ENCODE peak calls at places on chromosomes 7 and 10, in seven cellular contexts. Q is activated T-cell treated with anti-CD3 and anti-CD28 coated beads, Interleukin-2, amount 50 U/mL, for 72 hours; Y is Kasumi-1; H is cardiac fibroblast; N is adipocyte; V is activated CD8-positive, alpha-beta T cell treated with anti-CD3 and anti-CD28 coated beads for 36 hours; W is body of pancreas. L is an unnamed sample.

GRCh38 chr7:115477193-115477651 is 553.3 kb downstream of the TFEC start:
- DNase-seq in Q (no peak), Y (no peak), H (peak; percentile 24), N (peak; percentile 75), V (peak; percentile 3), W (peak; percentile 33), L (no peak)

GRCh38 chr7:148385009-148385682 is 205.4 kb upstream of the C7orf33 start:
- DNase-seq in Q (no peak), Y (no peak), H (no peak), N (no peak), V (no peak), W (no peak), L (no peak)

GRCh38 chr7:131110294-131111080 is 217.2 kb upstream of the MKLN1 start:
- DNase-seq in Q (no peak), Y (no peak), H (peak; percentile 63), N (peak; percentile 51), V (no peak), W (peak; percentile 24), L (peak; percentile 11)

GRCh38 chr10:84256510-84257342 is 11.9 kb downstream of the RGR start:
- DNase-seq in Q (peak; percentile 55), Y (no peak), H (peak; percentile 67), N (peak; percentile 41), V (peak; percentile 76), W (peak; percentile 63), L (peak; percentile 49)

GRCh38 chr7:80942261-80943041 is 23.6 kb upstream of the SEMA3C start:
- DNase-seq in Q (no peak), Y (no peak), H (peak; percentile 97), N (peak; percentile 97), V (no peak), W (peak; percentile 15), L (peak; percentile 55)

GRCh38 chr7:71566376-71566775 is 434.4 kb downstream of the GALNT17 start:
- DNase-seq in Q (no peak), Y (no peak), H (no peak), N (no peak), V (no peak), W (no peak), L (no peak)

GRCh38 chr10:78935697-78936407 is 132.9 kb upstream of the ZMIZ1 start:
- DNase-seq in Q (no peak), Y (no peak), H (no peak), N (no peak), V (no peak), W (no peak), L (no peak)

GRCh38 chr10:6473901-6474370 is 106.1 kb downstream of the PRKCQ start:
- DNase-seq in Q (peak; percentile 32), Y (peak; percentile 81), H (peak; percentile 3), N (peak; percentile 2), V (peak; percentile 49), W (no peak), L (peak; percentile 82)

GRCh38 chr7:138864667-138865066 is 66.7 kb upstream of the ATP6V0A4 start:
- DNase-seq in Q (no peak), Y (peak; percentile 37), H (peak; percentile 83), N (peak; percentile 90), V (no peak), W (no peak), L (peak; percentile 88)

GRCh38 chr10:86335831-86336230 is 30.8 kb downstream of the GRID1 start:
- DNase-seq in Q (no peak), Y (no peak), H (no peak), N (no peak), V (no peak), W (no peak), L (no peak)

GRCh38 chr10:80504897-80505465 is 32.7 kb upstream of the SH2D4B start:
- DNase-seq in Q (no peak), Y (no peak), H (peak; percentile 23), N (no peak), V (peak; percentile 24), W (no peak), L (no peak)

GRCh38 chr7:124032369-124033092 is at the start of gene TMEM229A:
- DNase-seq in Q (peak; percentile 11), Y (no peak), H (peak; percentile 64), N (peak; percentile 52), V (peak; percentile 11), W (peak; percentile 59), L (no peak)

GRCh38 chr7:1845536-1846311 is 175.6 kb downstream of the ELFN1 start:
- DNase-seq in Q (no peak), Y (no peak), H (no peak), N (no peak), V (no peak), W (peak; percentile 0), L (no peak)

GRCh38 chr10:28970231-28970630 is 292.9 kb downstream of the BAMBI start:
- DNase-seq in Q (no peak), Y (no peak), H (peak; percentile 78), N (peak; percentile 5), V (no peak), W (no peak), L (no peak)

GRCh38 chr10:62166331-62167154 is 102.1 kb downstream of the RTKN2 start:
- DNase-seq in Q (no peak), Y (peak; percentile 34), H (peak; percentile 65), N (peak; percentile 68), V (no peak), W (peak; percentile 11), L (no peak)

GRCh38 chr10:18179901-18180300 is 39.7 kb downstream of the CACNB2 start:
- DNase-seq in Q (no peak), Y (no peak), H (peak; percentile 91), N (peak; percentile 88), V (no peak), W (peak; percentile 57), L (no peak)

GRCh38 chr7:29993169-29993568 is 3.6 kb upstream of the SCRN1 start:
- DNase-seq in Q (no peak), Y (no peak), H (no peak), N (no peak), V (no peak), W (no peak), L (no peak)

GRCh38 chr7:133827707-133828580 is 299.2 kb upstream of the LRGUK start:
- DNase-seq in Q (peak; percentile 2), Y (no peak), H (peak; percentile 1), N (no peak), V (no peak), W (no peak), L (no peak)

GRCh38 chr7:159121068-159121467 is 23.6 kb downstream of the VIPR2 start:
- DNase-seq in Q (no peak), Y (no peak), H (no peak), N (no peak), V (no peak), W (no peak), L (no peak)

GRCh38 chr10:19730071-19730470 is 86.2 kb upstream of the PLXDC2 start:
- DNase-seq in Q (no peak), Y (peak; percentile 86), H (peak; percentile 74), N (peak; percentile 32), V (no peak), W (no peak), L (no peak)

GRCh38 chr7:153930681-153931080 is 121.5 kb upstream of the DPP6 start:
- DNase-seq in Q (no peak), Y (no peak), H (no peak), N (no peak), V (no peak), W (no peak), L (no peak)

GRCh38 chr7:37987732-37988131 is 67.3 kb downstream of the EPDR1 start:
- DNase-seq in Q (no peak), Y (peak; percentile 65), H (no peak), N (peak; percentile 47), V (no peak), W (no peak), L (peak; percentile 51)

GRCh38 chr10:35340975-35341374 is 4.7 kb downstream of the CCNY start:
- DNase-seq in Q (peak; percentile 45), Y (peak; percentile 37), H (peak; percentile 29), N (peak; percentile 37), V (peak; percentile 39), W (no peak), L (peak; percentile 78)